ENCODE peak calls at places on chromosomes 13 and 19, in six cellular contexts. G is upper lobe of left lung, B is spleen, Z is H1, J is endothelial cell of umbilical vein, F is SK-N-MC. R is an unnamed sample.
A peak's percentile ranks its signal among the peaks of the same experiment; 100 is the strongest.

GRCh38 chr19:45356760-45357444 is 13.5 kb downstream of the ERCC2 start:
- DNase-seq in G (no peak), B (no peak), Z (no peak), J (no peak), F (no peak), R (no peak)

GRCh38 chr19:40392894-40393517 is 3.0 kb upstream of the HIPK4 start:
- DNase-seq in G (peak; percentile 81), B (no peak), Z (no peak), J (no peak), F (no peak), R (peak; percentile 61)

GRCh38 chr19:18029617-18030338 is 21.8 kb downstream of the ARRDC2 start:
- DNase-seq in G (peak; percentile 66), B (no peak), Z (no peak), J (peak; percentile 81), F (no peak), R (peak; percentile 75)

GRCh38 chr13:26502826-26503225 is 54.7 kb upstream of the WASF3 start:
- DNase-seq in G (no peak), B (no peak), Z (no peak), J (peak; percentile 58), F (no peak), R (no peak)

GRCh38 chr19:33520844-33521479 is 629 bp downstream of the PEPD start:
- DNase-seq in G (no peak), B (no peak), Z (no peak), J (no peak), F (no peak), R (no peak)

GRCh38 chr13:42478531-42479156 is 95.3 kb upstream of the TNFSF11 start:
- DNase-seq in G (no peak), B (no peak), Z (no peak), J (peak; percentile 26), F (no peak), R (no peak)

GRCh38 chr19:11806354-11807098 is 7.5 kb upstream of the ZNF440 start:
- DNase-seq in G (no peak), B (no peak), Z (no peak), J (no peak), F (no peak), R (no peak)

GRCh38 chr13:78802912-78803311 is 144.0 kb upstream of the OBI1 start:
- DNase-seq in G (no peak), B (no peak), Z (no peak), J (no peak), F (no peak), R (no peak)

GRCh38 chr19:8329993-8330392 is 8.7 kb downstream of the RPS28 start:
- DNase-seq in G (no peak), B (no peak), Z (no peak), J (no peak), F (no peak), R (no peak)

GRCh38 chr13:26186995-26187394 is 35.1 kb downstream of the RNF6 start:
- DNase-seq in G (no peak), B (peak; percentile 80), Z (no peak), J (peak; percentile 7), F (no peak), R (no peak)

GRCh38 chr13:66405908-66406802 is 824.0 kb downstream of the PCDH9 start:
- DNase-seq in G (no peak), B (no peak), Z (no peak), J (no peak), F (no peak), R (peak; percentile 50)

GRCh38 chr13:75789451-75790197 is 153.5 kb downstream of the LMO7 start:
- DNase-seq in G (no peak), B (no peak), Z (no peak), J (peak; percentile 12), F (no peak), R (no peak)

GRCh38 chr13:30021611-30022010 is 171.2 kb upstream of the UBL3 start:
- DNase-seq in G (no peak), B (no peak), Z (no peak), J (no peak), F (no peak), R (no peak)

GRCh38 chr13:56909896-56910600 is 230.7 kb upstream of the PRR20A start:
- DNase-seq in G (no peak), B (no peak), Z (no peak), J (no peak), F (no peak), R (no peak)

GRCh38 chr13:28659611-28659970 is 661 bp downstream of the POMP start:
- DNase-seq in G (no peak), B (no peak), Z (no peak), J (peak; percentile 69), F (no peak), R (no peak)

GRCh38 chr13:92403606-92404005 is 823.0 kb upstream of the GPC6 start:
- DNase-seq in G (no peak), B (no peak), Z (no peak), J (no peak), F (no peak), R (no peak)

GRCh38 chr19:6568010-6568411 is 22.9 kb downstream of the CD70 start:
- DNase-seq in G (no peak), B (no peak), Z (no peak), J (no peak), F (no peak), R (no peak)

GRCh38 chr13:29752175-29752574 is 98.2 kb downstream of the UBL3 start:
- DNase-seq in G (no peak), B (no peak), Z (no peak), J (no peak), F (no peak), R (no peak)

GRCh38 chr13:44976949-44977583 is 12.2 kb downstream of the NUFIP1 start:
- DNase-seq in G (no peak), B (no peak), Z (no peak), J (peak; percentile 53), F (no peak), R (no peak)

GRCh38 chr19:15640294-15640903 is at the start of gene CYP4F3:
- DNase-seq in G (peak; percentile 85), B (peak; percentile 83), Z (no peak), J (no peak), F (no peak), R (peak; percentile 41)

GRCh38 chr19:40633207-40633606 is 32.0 kb downstream of the LTBP4 start:
- DNase-seq in G (no peak), B (no peak), Z (no peak), J (no peak), F (no peak), R (no peak)

GRCh38 chr19:38224014-38224862 is at the start of gene DPF1:
- DNase-seq in G (no peak), B (no peak), Z (peak; percentile 94), J (peak; percentile 61), F (no peak), R (no peak)

GRCh38 chr19:34323433-34324204 is 41.4 kb upstream of the GPI start:
- DNase-seq in G (no peak), B (no peak), Z (no peak), J (no peak), F (no peak), R (no peak)

GRCh38 chr19:54262066-54262465 is 5.0 kb upstream of the LILRB5 start:
- DNase-seq in G (no peak), B (no peak), Z (no peak), J (no peak), F (no peak), R (no peak)

GRCh38 chr19:6226012-6226411 is 53.8 kb downstream of the MLLT1 start:
- DNase-seq in G (no peak), B (peak; percentile 62), Z (no peak), J (no peak), F (no peak), R (no peak)

DNA sequence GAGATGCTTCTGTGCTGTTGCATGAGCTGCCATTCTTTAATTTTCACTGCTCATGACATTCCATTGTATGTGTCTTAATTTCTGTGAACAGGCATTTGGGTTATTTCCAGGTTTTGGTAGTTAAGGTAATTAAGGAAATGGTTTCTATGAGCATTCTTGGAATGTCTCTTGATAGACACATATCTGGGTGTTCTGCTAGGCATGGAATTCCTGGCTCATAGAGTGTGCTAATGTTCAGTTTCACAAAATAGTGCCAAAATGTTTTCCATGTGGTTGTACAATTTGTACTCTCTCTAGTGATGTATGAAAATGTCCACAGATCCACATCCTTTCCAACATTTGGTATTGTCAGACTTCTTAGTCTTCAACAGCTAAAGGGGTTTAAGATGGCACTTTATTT is 680.9 kb upstream of the SGCG start:
- DNase-seq in G (no peak), B (no peak), Z (no peak), J (no peak), F (no peak), R (no peak)
- H3K4me3 ChIP-seq in G (no peak overlapping the region), B (no peak overlapping the region), Z (no peak overlapping the region), J (no peak overlapping the region), F (no peak overlapping the region), R (no peak overlapping the region)

GRCh38 chr13:84265365-84265764 is 383.1 kb upstream of the SLITRK1 start:
- DNase-seq in G (no peak), B (no peak), Z (no peak), J (no peak), F (no peak), R (no peak)
- TF ChIP-seq POLR2AphosphoS5 in G (no peak), B (no peak), Z (no peak), J (no peak), F (no peak), R (no peak)

DNA sequence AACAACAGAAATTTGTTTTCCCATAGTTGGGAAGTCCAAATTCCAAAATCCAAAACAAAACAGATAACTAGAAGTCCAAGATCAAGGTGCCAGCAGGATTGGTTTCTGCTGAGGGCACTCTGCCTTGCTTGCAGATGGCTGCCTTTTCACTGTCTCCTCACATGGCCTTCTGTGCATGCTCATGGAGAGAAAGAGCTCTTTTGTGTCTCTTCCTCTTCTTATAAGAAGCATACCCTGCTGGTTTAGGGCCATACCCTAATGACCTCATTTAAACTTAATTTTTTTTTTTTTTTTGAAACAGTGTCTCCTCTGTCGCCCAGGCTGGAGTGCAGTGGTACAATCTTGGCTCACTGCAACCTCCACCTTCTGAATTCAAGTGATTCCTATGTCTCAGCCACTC is 1974.1 kb upstream of the PCDH20 start:
- DNase-seq in G (no peak), B (no peak), Z (no peak), J (no peak), F (no peak), R (no peak)
- H3K9me3 ChIP-seq in G (no peaks in the 10 kb centered on the region), B (peaks cover 6% of the 10 kb centered on the region), Z (no peaks in the 10 kb centered on the region), J (no peaks in the 10 kb centered on the region), F (no peaks in the 10 kb centered on the region), R (no peaks in the 10 kb centered on the region)

GRCh38 chr13:80196756-80197155 is 144.2 kb downstream of the SPRY2 start:
- DNase-seq in G (no peak), B (no peak), Z (no peak), J (no peak), F (no peak), R (no peak)

GRCh38 chr13:80199585-80200292 is 141.2 kb downstream of the SPRY2 start:
- DNase-seq in G (no peak), B (no peak), Z (no peak), J (no peak), F (peak; percentile 28), R (no peak)

GRCh38 chr13:80199067-80199466 is 141.9 kb downstream of the SPRY2 start:
- DNase-seq in G (no peak), B (no peak), Z (no peak), J (no peak), F (no peak), R (no peak)

GRCh38 chr13:80204642-80205041 is 136.3 kb downstream of the SPRY2 start:
- DNase-seq in G (no peak), B (no peak), Z (no peak), J (no peak), F (no peak), R (no peak)

DNA sequence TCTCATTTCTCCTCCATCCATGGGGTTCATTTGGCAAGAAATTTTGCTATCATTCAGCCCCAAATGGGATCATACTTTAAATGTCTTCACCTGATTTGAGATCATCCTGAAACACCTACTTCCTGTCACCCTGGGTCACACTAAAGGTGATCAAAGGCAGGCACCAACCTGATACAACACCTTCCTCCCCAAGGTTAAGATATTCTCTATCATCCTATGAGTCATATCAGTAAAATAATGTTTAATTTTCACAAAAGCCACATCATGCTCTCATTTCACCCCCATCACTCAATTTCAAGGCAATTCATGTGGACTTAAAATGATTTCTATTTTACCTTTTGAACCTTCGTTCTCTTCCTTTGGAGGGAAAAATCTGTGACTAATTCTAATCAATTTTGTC is 139.2 kb downstream of the SPRY2 start:
- DNase-seq in G (no peak), B (no peak), Z (no peak), J (no peak), F (no peak), R (no peak)
- H3K4me3 ChIP-seq in G (no peak overlapping the region), B (no peak overlapping the region), Z (no peak overlapping the region), J (no peak overlapping the region), F (no peak overlapping the region), R (no peak overlapping the region)